ENCODE peak calls at places on chromosomes 1 and 21, in four cellular contexts. I is Caki2, D is skeletal muscle cell, R is Right ventricle myocardium inferior. H is an unnamed sample.

GRCh38 chr21:32990666-32991065 is 35.1 kb upstream of the OLIG2 start:
- DNase-seq in I (no peak), D (no peak), R (no peak), H (no peak)

GRCh38 chr1:219639843-219640606 is 27.1 kb upstream of the ZC3H11B start:
- DNase-seq in I (no peak), R (no peak), D (no peak), H (no peak)

GRCh38 chr1:59316497-59317128 is 19.7 kb downstream of the FGGY start:
- DNase-seq in R (no peak), I (no peak), D (no peak), H (no peak)

GRCh38 chr1:234933475-234933874 is 195.2 kb downstream of the TOMM20 start:
- DNase-seq in D (peak), I (peak), R (peak), H (no peak)

GRCh38 chr1:14836426-14837140 is 238.1 kb downstream of the KAZN start:
- DNase-seq in I (no peak), D (no peak), R (no peak), H (no peak)

GRCh38 chr1:26233903-26234643 is at the start of gene CEP85:
- DNase-seq in R (peak), I (peak), D (peak), H (peak)

GRCh38 chr1:170241266-170241851 is 95.6 kb downstream of the NTMT2 start:
- DNase-seq in D (no peak), R (no peak), I (no peak), H (no peak)

GRCh38 chr1:2311184-2312032 is 79.9 kb downstream of the MORN1 start:
- DNase-seq in D (no peak), I (no peak), R (no peak), H (no peak)

GRCh38 chr1:160520999-160521398 is 2.1 kb downstream of the SLAMF6 start:
- DNase-seq in R (no peak), I (no peak), D (no peak), H (no peak)

GRCh38 chr1:181971424-181971823 is 90.1 kb downstream of the ZNF648 start:
- DNase-seq in R (no peak), D (no peak), I (no peak), H (no peak)

GRCh38 chr1:246072456-246072855 is 434.6 kb downstream of the SMYD3 start:
- DNase-seq in R (no peak), D (no peak), I (no peak), H (no peak)